ENCODE peak calls at places on chromosomes 7 and 10, in ten cellular contexts. One of them, this sample, is unnamed.

GRCh38 chr10:128803790-128804189 is 663.3 kb upstream of the MGMT start:
- DNase-seq in germinal center: no peak
- DNase-seq in DMS 273 treated with DMSO at 0.1 percent for 48 hours: no peak
- DNase-seq in choroid plexus epithelial cell: no peak
- DNase-seq in AG04449: no peak
- DNase-seq in nephron progenitor cell: no peak
- DNase-seq in retina: no peak
- DNase-seq in hippocampal formation: no peak
- DNase-seq in GM20000: no peak
- DNase-seq in activated CD4-positive, CD25-positive, alpha-beta regulatory T cell treated with anti-CD3 and anti-CD28 coated beads, Interleukin-2, amount 50 U/mL, for 72 hours: no peak
- DNase-seq in this sample: no peak

GRCh38 chr7:98352621-98353020 is 48.3 kb downstream of the BAIAP2L1 start:
- DNase-seq in DMS 273 treated with DMSO at 0.1 percent for 48 hours: peak
- DNase-seq in activated CD4-positive, CD25-positive, alpha-beta regulatory T cell treated with anti-CD3 and anti-CD28 coated beads, Interleukin-2, amount 50 U/mL, for 72 hours: no peak
- DNase-seq in germinal center: no peak
- DNase-seq in AG04449: no peak
- DNase-seq in hippocampal formation: no peak
- DNase-seq in choroid plexus epithelial cell: peak
- DNase-seq in retina: no peak
- DNase-seq in nephron progenitor cell: no peak
- DNase-seq in GM20000: no peak
- DNase-seq in this sample: no peak

GRCh38 chr7:42677751-42678231 is 234.1 kb downstream of the C7orf25 start:
- DNase-seq in retina: no peak
- DNase-seq in AG04449: peak
- DNase-seq in germinal center: no peak
- DNase-seq in GM20000: no peak
- DNase-seq in activated CD4-positive, CD25-positive, alpha-beta regulatory T cell treated with anti-CD3 and anti-CD28 coated beads, Interleukin-2, amount 50 U/mL, for 72 hours: no peak
- DNase-seq in nephron progenitor cell: no peak
- DNase-seq in choroid plexus epithelial cell: peak
- DNase-seq in hippocampal formation: no peak
- DNase-seq in DMS 273 treated with DMSO at 0.1 percent for 48 hours: no peak
- DNase-seq in this sample: peak

GRCh38 chr10:52965938-52966401 is 193.4 kb upstream of the MBL2 start:
- DNase-seq in hippocampal formation: no peak
- DNase-seq in germinal center: peak
- DNase-seq in GM20000: peak
- DNase-seq in retina: peak
- DNase-seq in choroid plexus epithelial cell: no peak
- DNase-seq in nephron progenitor cell: no peak
- DNase-seq in AG04449: no peak
- DNase-seq in DMS 273 treated with DMSO at 0.1 percent for 48 hours: no peak
- DNase-seq in activated CD4-positive, CD25-positive, alpha-beta regulatory T cell treated with anti-CD3 and anti-CD28 coated beads, Interleukin-2, amount 50 U/mL, for 72 hours: no peak
- DNase-seq in this sample: no peak

GRCh38 chr7:95404316-95404715 is 8.1 kb upstream of the PON3 start:
- DNase-seq in choroid plexus epithelial cell: peak
- DNase-seq in germinal center: no peak
- DNase-seq in hippocampal formation: no peak
- DNase-seq in retina: no peak
- DNase-seq in AG04449: no peak
- DNase-seq in activated CD4-positive, CD25-positive, alpha-beta regulatory T cell treated with anti-CD3 and anti-CD28 coated beads, Interleukin-2, amount 50 U/mL, for 72 hours: no peak
- DNase-seq in nephron progenitor cell: no peak
- DNase-seq in DMS 273 treated with DMSO at 0.1 percent for 48 hours: no peak
- DNase-seq in GM20000: no peak
- DNase-seq in this sample: no peak

GRCh38 chr10:75428434-75429158 is 2.8 kb upstream of the LRMDA start:
- DNase-seq in nephron progenitor cell: no peak
- DNase-seq in AG04449: no peak
- DNase-seq in DMS 273 treated with DMSO at 0.1 percent for 48 hours: no peak
- DNase-seq in hippocampal formation: no peak
- DNase-seq in germinal center: no peak
- DNase-seq in GM20000: no peak
- DNase-seq in retina: no peak
- DNase-seq in choroid plexus epithelial cell: peak
- DNase-seq in activated CD4-positive, CD25-positive, alpha-beta regulatory T cell treated with anti-CD3 and anti-CD28 coated beads, Interleukin-2, amount 50 U/mL, for 72 hours: no peak
- DNase-seq in this sample: no peak

GRCh38 chr10:124802313-124802675 is 675 bp downstream of the ABRAXAS2 start:
- DNase-seq in germinal center: peak
- DNase-seq in hippocampal formation: no peak
- DNase-seq in AG04449: no peak
- DNase-seq in DMS 273 treated with DMSO at 0.1 percent for 48 hours: no peak
- DNase-seq in retina: no peak
- DNase-seq in nephron progenitor cell: no peak
- DNase-seq in choroid plexus epithelial cell: no peak
- DNase-seq in GM20000: peak
- DNase-seq in activated CD4-positive, CD25-positive, alpha-beta regulatory T cell treated with anti-CD3 and anti-CD28 coated beads, Interleukin-2, amount 50 U/mL, for 72 hours: no peak
- DNase-seq in this sample: no peak

GRCh38 chr7:91628742-91629141 is 251.8 kb downstream of the MTERF1 start:
- DNase-seq in AG04449: no peak
- DNase-seq in DMS 273 treated with DMSO at 0.1 percent for 48 hours: no peak
- DNase-seq in GM20000: no peak
- DNase-seq in activated CD4-positive, CD25-positive, alpha-beta regulatory T cell treated with anti-CD3 and anti-CD28 coated beads, Interleukin-2, amount 50 U/mL, for 72 hours: no peak
- DNase-seq in hippocampal formation: no peak
- DNase-seq in germinal center: no peak
- DNase-seq in retina: no peak
- DNase-seq in choroid plexus epithelial cell: peak
- DNase-seq in nephron progenitor cell: no peak
- DNase-seq in this sample: no peak

GRCh38 chr10:117462816-117463544 is 79.6 kb upstream of the EMX2 start:
- DNase-seq in germinal center: no peak
- DNase-seq in activated CD4-positive, CD25-positive, alpha-beta regulatory T cell treated with anti-CD3 and anti-CD28 coated beads, Interleukin-2, amount 50 U/mL, for 72 hours: no peak
- DNase-seq in DMS 273 treated with DMSO at 0.1 percent for 48 hours: no peak
- DNase-seq in GM20000: no peak
- DNase-seq in hippocampal formation: no peak
- DNase-seq in nephron progenitor cell: no peak
- DNase-seq in choroid plexus epithelial cell: no peak
- DNase-seq in retina: no peak
- DNase-seq in AG04449: no peak
- DNase-seq in this sample: no peak

GRCh38 chr7:107948645-107949442 is 54.1 kb downstream of the LAMB1 start:
- DNase-seq in AG04449: peak
- DNase-seq in GM20000: no peak
- DNase-seq in hippocampal formation: no peak
- DNase-seq in DMS 273 treated with DMSO at 0.1 percent for 48 hours: no peak
- DNase-seq in germinal center: no peak
- DNase-seq in retina: no peak
- DNase-seq in activated CD4-positive, CD25-positive, alpha-beta regulatory T cell treated with anti-CD3 and anti-CD28 coated beads, Interleukin-2, amount 50 U/mL, for 72 hours: no peak
- DNase-seq in nephron progenitor cell: no peak
- DNase-seq in choroid plexus epithelial cell: peak
- DNase-seq in this sample: no peak

GRCh38 chr7:158856883-158857668 is 718 bp downstream of the DYNC2I1 start:
- DNase-seq in activated CD4-positive, CD25-positive, alpha-beta regulatory T cell treated with anti-CD3 and anti-CD28 coated beads, Interleukin-2, amount 50 U/mL, for 72 hours: no peak
- DNase-seq in DMS 273 treated with DMSO at 0.1 percent for 48 hours: no peak
- DNase-seq in germinal center: no peak
- DNase-seq in nephron progenitor cell: no peak
- DNase-seq in AG04449: no peak
- DNase-seq in GM20000: no peak
- DNase-seq in choroid plexus epithelial cell: no peak
- DNase-seq in hippocampal formation: no peak
- DNase-seq in retina: no peak
- DNase-seq in this sample: no peak

GRCh38 chr7:36029311-36029710 is 123.7 kb upstream of the EEPD1 start:
- DNase-seq in activated CD4-positive, CD25-positive, alpha-beta regulatory T cell treated with anti-CD3 and anti-CD28 coated beads, Interleukin-2, amount 50 U/mL, for 72 hours: no peak
- DNase-seq in hippocampal formation: no peak
- DNase-seq in germinal center: no peak
- DNase-seq in AG04449: no peak
- DNase-seq in DMS 273 treated with DMSO at 0.1 percent for 48 hours: no peak
- DNase-seq in choroid plexus epithelial cell: no peak
- DNase-seq in GM20000: no peak
- DNase-seq in retina: no peak
- DNase-seq in nephron progenitor cell: no peak
- DNase-seq in this sample: no peak

GRCh38 chr10:63430091-63430998 is 35.4 kb downstream of the JMJD1C start:
- DNase-seq in AG04449: no peak
- DNase-seq in hippocampal formation: no peak
- DNase-seq in choroid plexus epithelial cell: peak
- DNase-seq in retina: no peak
- DNase-seq in nephron progenitor cell: no peak
- DNase-seq in GM20000: no peak
- DNase-seq in activated CD4-positive, CD25-positive, alpha-beta regulatory T cell treated with anti-CD3 and anti-CD28 coated beads, Interleukin-2, amount 50 U/mL, for 72 hours: no peak
- DNase-seq in DMS 273 treated with DMSO at 0.1 percent for 48 hours: no peak
- DNase-seq in germinal center: no peak
- DNase-seq in this sample: no peak

GRCh38 chr10:26555719-26556368 is 117.7 kb downstream of the APBB1IP start:
- DNase-seq in hippocampal formation: peak
- DNase-seq in retina: no peak
- DNase-seq in activated CD4-positive, CD25-positive, alpha-beta regulatory T cell treated with anti-CD3 and anti-CD28 coated beads, Interleukin-2, amount 50 U/mL, for 72 hours: no peak
- DNase-seq in AG04449: no peak
- DNase-seq in nephron progenitor cell: no peak
- DNase-seq in germinal center: no peak
- DNase-seq in GM20000: no peak
- DNase-seq in choroid plexus epithelial cell: peak
- DNase-seq in DMS 273 treated with DMSO at 0.1 percent for 48 hours: no peak
- DNase-seq in this sample: no peak

GRCh38 chr7:91657386-91658120 is 222.9 kb downstream of the MTERF1 start:
- DNase-seq in germinal center: no peak
- DNase-seq in DMS 273 treated with DMSO at 0.1 percent for 48 hours: no peak
- DNase-seq in retina: no peak
- DNase-seq in choroid plexus epithelial cell: peak
- DNase-seq in nephron progenitor cell: peak
- DNase-seq in activated CD4-positive, CD25-positive, alpha-beta regulatory T cell treated with anti-CD3 and anti-CD28 coated beads, Interleukin-2, amount 50 U/mL, for 72 hours: no peak
- DNase-seq in hippocampal formation: no peak
- DNase-seq in AG04449: peak
- DNase-seq in GM20000: no peak
- DNase-seq in this sample: no peak

This sample was measured in GOT3.